ENCODE peak calls at places on chromosomes 13 and 19, in eight cellular contexts. M is tibial nerve, B is esophagus muscularis mucosa, L is upper lobe of left lung, R is heart left ventricle, G is psoas muscle, T is left lung, J is heart right ventricle. S is an unnamed sample.

GRCh38 chr13:101554420-101555125 is 102.1 kb downstream of the ITGBL1 start:
- DNase-seq in L (no peak), B (no peak), G (no peak), T (no peak), J (no peak), M (no peak), R (no peak), S (no peak)

GRCh38 chr13:41284512-41285288 is 21.3 kb upstream of the MTRF1 start:
- DNase-seq in B (no peak), T (no peak), J (no peak), R (no peak), M (no peak), L (no peak), G (no peak), S (no peak)

GRCh38 chr13:110714798-110715394 is 1.4 kb downstream of the ING1 start:
- DNase-seq in M (peak), T (peak), R (peak), B (no peak), G (peak), L (peak), J (peak), S (no peak)

GRCh38 chr19:47507924-47508553 is 6.8 kb downstream of the NAPA start:
- DNase-seq in T (no peak), B (no peak), M (no peak), L (no peak), J (no peak), G (no peak), R (no peak), S (no peak)

GRCh38 chr13:106597190-106597589 is 29.3 kb upstream of the ARGLU1 start:
- DNase-seq in L (peak), J (peak), B (no peak), R (peak), M (no peak), G (peak), T (no peak), S (no peak)

GRCh38 chr19:53908933-53909415 is at the start of gene CACNG7:
- DNase-seq in L (no peak), J (no peak), G (no peak), M (no peak), R (no peak), T (no peak), B (no peak), S (no peak)

GRCh38 chr13:30963794-30964193 is 31.3 kb downstream of the TEX26 start:
- DNase-seq in M (no peak), R (no peak), J (no peak), L (no peak), G (no peak), T (peak), B (no peak), S (no peak)

GRCh38 chr13:98143601-98144500 is 957 bp downstream of the FARP1 start:
- DNase-seq in R (peak), L (peak), M (no peak), T (no peak), J (peak), G (peak), B (no peak), S (no peak)

GRCh38 chr13:97460853-97461252 is 26.9 kb downstream of the RAP2A start:
- DNase-seq in B (no peak), G (no peak), T (no peak), R (no peak), J (no peak), L (no peak), M (no peak), S (no peak)

GRCh38 chr19:58538257-58539168 is 5.4 kb upstream of the TRIM28 start:
- DNase-seq in G (no peak), T (no peak), R (no peak), L (peak), B (no peak), M (no peak), J (peak), S (peak)

GRCh38 chr13:30730526-30730925 is 4.8 kb upstream of the ALOX5AP start:
- DNase-seq in T (no peak), L (no peak), M (no peak), J (no peak), G (no peak), B (no peak), R (no peak), S (peak)

GRCh38 chr19:10874019-10874418 is 2.7 kb downstream of the CARM1 start:
- DNase-seq in J (no peak), M (no peak), G (no peak), B (no peak), R (no peak), T (no peak), L (no peak), S (no peak)

DNA sequence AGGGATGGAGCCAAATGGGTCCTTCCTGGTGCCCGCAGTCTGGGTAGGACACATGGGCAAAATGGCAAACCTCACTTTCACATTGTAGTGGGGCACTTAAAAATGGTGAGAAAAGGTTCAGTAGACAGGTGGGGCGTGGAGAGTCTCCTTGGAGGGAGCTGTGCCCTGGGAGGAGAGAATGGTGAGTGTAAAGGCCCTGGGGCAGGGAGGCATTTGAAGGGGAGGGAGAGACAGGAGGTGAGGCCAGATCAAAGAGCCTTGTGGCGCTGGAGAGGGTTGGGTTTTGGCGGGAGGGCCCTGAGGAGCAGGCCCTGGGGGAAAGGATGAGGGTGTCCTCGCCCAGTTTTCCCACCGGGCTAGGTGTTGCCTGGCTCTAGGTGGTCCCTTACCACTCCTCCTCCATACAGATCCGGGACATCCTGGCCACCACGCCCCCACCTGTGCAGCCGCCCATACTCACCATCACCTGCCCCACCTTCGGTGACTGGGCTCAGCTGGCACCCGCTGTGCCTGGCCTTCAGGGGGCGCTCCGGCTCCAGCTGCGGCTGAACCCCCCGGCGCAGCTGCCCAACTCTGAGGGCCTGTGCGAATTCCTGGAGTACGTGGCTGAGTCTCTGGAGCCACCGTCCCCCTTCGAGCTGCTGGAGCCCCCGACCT is 6.3 kb downstream of the MAP1S start:
- DNase-seq in M (no peak), L (no peak), T (no peak), J (no peak), R (no peak), B (no peak), G (no peak), S (no peak)
- TF ChIP-seq CTCF in M (no peak), L (no peak), T (no peak), J (no peak), R (no peak), B (no peak), G (no peak), S (no peak)

DNA sequence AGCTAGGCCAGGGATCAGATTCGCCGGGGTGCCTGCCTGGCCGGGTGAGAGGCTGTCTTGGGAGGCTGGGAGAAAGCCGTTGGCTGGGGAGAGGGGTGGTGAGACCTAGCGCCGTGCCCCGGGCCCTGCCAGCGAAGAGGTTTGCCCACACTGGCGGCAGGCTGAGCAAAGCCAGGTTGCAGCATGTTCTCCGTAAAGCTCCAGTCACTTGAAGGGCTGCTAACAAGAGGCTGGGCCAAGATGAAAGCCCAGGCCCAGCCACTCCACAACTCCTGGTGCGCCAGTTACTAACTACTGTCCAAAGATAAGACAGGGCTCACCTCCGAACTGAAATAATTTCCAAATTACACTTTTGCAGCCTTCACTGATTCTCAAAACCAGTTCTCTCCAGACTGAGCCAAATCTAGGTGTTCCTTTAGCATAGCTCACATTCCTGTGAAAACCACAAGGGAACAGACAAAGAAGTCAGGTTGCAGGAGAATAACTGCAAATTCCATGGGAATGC is 16.3 kb downstream of the ELAVL1 start:
- DNase-seq in T (peak), L (peak), B (no peak), J (no peak), M (no peak), G (no peak), R (no peak), S (no peak)
- H3K27ac ChIP-seq in T (peak), L (peak), B (no peak), J (no peak), M (peak), G (no peak), R (no peak), S (no peak)

GRCh38 chr13:93226623-93227279 is at the start of gene GPC6:
- DNase-seq in T (no peak), J (no peak), R (no peak), M (peak), B (no peak), G (peak), L (peak), S (no peak)

GRCh38 chr13:93226065-93226622 is 463 bp upstream of the GPC6 start:
- DNase-seq in G (no peak), M (no peak), J (no peak), R (no peak), L (no peak), B (no peak), T (no peak), S (no peak)

GRCh38 chr13:93227280-93227905 is 786 bp downstream of the GPC6 start:
- DNase-seq in G (peak), M (no peak), T (no peak), J (no peak), R (no peak), L (peak), B (no peak), S (no peak)

GRCh38 chr13:93224545-93224944 is 2.1 kb upstream of the GPC6 start:
- DNase-seq in B (no peak), J (no peak), L (no peak), G (no peak), M (no peak), T (no peak), R (no peak), S (no peak)

GRCh38 chr13:93225610-93226009 is 997 bp upstream of the GPC6 start:
- DNase-seq in T (no peak), M (no peak), B (no peak), R (no peak), L (no peak), G (no peak), J (no peak), S (no peak)
- H3K4me3 ChIP-seq in T (no peak), M (no peak), B (no peak), R (no peak), L (no peak), G (no peak), J (no peak), S (peak)

GRCh38 chr19:56837492-56837891 is 3.0 kb downstream of the PEG3 start:
- DNase-seq in J (peak), M (peak), T (peak), R (peak), L (peak), G (peak), B (no peak), S (peak)
- TF ChIP-seq CTCF in J (peak), M (peak), T (peak), R (peak), L (peak), G (peak), B (peak), S (peak)

GRCh38 chr13:42971670-42972355 is 20.2 kb downstream of the EPSTI1 start:
- DNase-seq in B (peak), G (no peak), J (no peak), M (no peak), T (no peak), L (no peak), R (no peak), S (no peak)

GRCh38 chr13:42967660-42968059 is 24.4 kb downstream of the EPSTI1 start:
- DNase-seq in G (no peak), B (no peak), L (no peak), T (no peak), R (no peak), M (no peak), J (no peak), S (no peak)

GRCh38 chr13:42970824-42971669 is 21.0 kb downstream of the EPSTI1 start:
- DNase-seq in T (no peak), J (no peak), G (no peak), R (no peak), L (no peak), M (peak), B (peak), S (no peak)

GRCh38 chr13:42968906-42969305 is 23.1 kb downstream of the EPSTI1 start:
- DNase-seq in R (no peak), M (no peak), G (no peak), L (peak), T (peak), B (peak), J (no peak), S (no peak)

GRCh38 chr13:42969558-42970172 is 22.4 kb downstream of the EPSTI1 start:
- DNase-seq in R (peak), G (peak), T (peak), J (peak), B (peak), M (peak), L (no peak), S (peak)
- H3K27ac ChIP-seq in R (no peak), G (no peak), T (no peak), J (no peak), B (no peak), M (no peak), L (no peak), S (no peak)

GRCh38 chr19:17419154-17419490 is 725 bp upstream of the MVB12A start:
- DNase-seq in J (no peak), B (no peak), L (no peak), G (no peak), R (no peak), M (no peak), T (no peak), S (no peak)

GRCh38 chr19:17419491-17420266 is at the start of gene MVB12A:
- DNase-seq in R (peak), L (peak), B (peak), J (peak), T (peak), G (peak), M (peak), S (peak)

GRCh38 chr19:17420267-17420924 is 549 bp downstream of the MVB12A start:
- DNase-seq in R (peak), J (peak), T (peak), G (peak), L (peak), B (no peak), M (peak), S (no peak)

GRCh38 chr19:17421942-17422341 is 2.1 kb downstream of the MVB12A start:
- DNase-seq in T (no peak), L (no peak), J (no peak), B (no peak), R (no peak), M (no peak), G (no peak), S (no peak)

GRCh38 chr19:17418710-17419109 is 1.1 kb upstream of the MVB12A start:
- DNase-seq in M (no peak), T (no peak), J (no peak), R (no peak), G (no peak), L (no peak), B (no peak), S (no peak)
- H3K4me3 ChIP-seq in M (no peak), T (peak), J (no peak), R (no peak), G (peak), L (no peak), B (no peak), S (no peak)

GRCh38 chr19:33391631-33392249 is 18.2 kb downstream of the CEBPG start:
- DNase-seq in G (no peak), J (no peak), M (no peak), L (peak), R (no peak), B (no peak), T (no peak), S (no peak)
- TF ChIP-seq CTCF in G (no peak), J (no peak), M (no peak), L (no peak), R (no peak), B (no peak), T (no peak), S (no peak)

DNA sequence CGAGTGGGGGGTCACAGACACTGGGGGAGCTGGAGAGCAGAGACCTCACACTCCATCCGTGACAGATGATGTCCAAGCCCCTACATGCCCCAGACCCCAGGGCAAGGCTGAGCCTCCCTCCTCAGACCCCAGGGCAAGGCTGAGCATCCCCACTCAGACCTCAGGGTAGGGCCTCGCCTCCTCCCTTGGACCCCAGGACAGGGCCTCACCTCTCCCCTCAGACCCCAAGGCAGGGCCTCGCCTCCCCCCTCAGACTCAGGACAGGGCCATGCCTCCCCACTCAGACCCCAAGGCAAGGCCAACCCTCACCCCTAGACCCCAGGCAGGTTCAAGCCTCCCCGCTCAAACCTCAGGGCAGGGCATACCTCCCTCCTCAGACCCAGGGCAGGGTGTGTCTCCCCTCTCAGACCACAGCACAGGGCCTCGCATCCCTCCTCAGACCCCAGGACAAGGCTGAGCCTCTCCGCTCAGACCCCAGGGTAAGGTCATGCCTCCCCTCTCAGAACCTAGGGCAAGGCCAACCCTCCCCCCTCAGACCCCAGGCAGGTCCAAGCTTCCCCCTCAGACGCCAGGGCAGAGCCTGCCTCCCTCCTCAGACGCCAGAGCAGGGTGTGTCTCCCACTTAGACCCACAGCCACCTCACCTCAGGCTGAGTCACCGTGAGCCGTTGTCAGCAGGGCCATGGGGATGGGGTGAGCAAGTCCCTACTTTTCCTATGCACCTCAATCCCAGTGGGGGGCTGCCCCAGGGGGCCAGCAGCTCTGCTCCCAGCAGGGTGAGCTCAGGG is 1.7 kb upstream of the S1PR4 start:
- DNase-seq in M (no peak), G (no peak), B (no peak), R (no peak), J (no peak), T (peak), L (peak), S (no peak)
- H3K27ac ChIP-seq in M (peak), G (no peak), B (no peak), R (no peak), J (no peak), T (peak), L (peak), S (peak)

S was measured in coronary artery.